ENCODE peak calls at places on chromosomes 5 and 9, in seven cellular contexts. F is AG10803, C is astrocyte of the spinal cord, Y is adrenal gland, I is GM12864, L is Peyer's patch, X is ovary. H is an unnamed sample.

GRCh38 chr5:6766558-6767191 is 53.4 kb downstream of the TENT4A start:
- DNase-seq in F (peak), C (peak), Y (peak), I (no peak), L (peak), X (no peak), H (peak)

GRCh38 chr5:92147792-92148191 is 764.7 kb upstream of the ARRDC3 start:
- DNase-seq in F (no peak), C (no peak), Y (no peak), I (no peak), L (no peak), X (no peak), H (no peak)

GRCh38 chr5:177491429-177491945 is 5.9 kb downstream of the PDLIM7 start:
- DNase-seq in F (no peak), C (peak), Y (no peak), I (no peak), L (no peak), X (peak), H (peak)

GRCh38 chr9:131999692-132000551 is 79.7 kb downstream of the MED27 start:
- DNase-seq in F (peak), C (peak), Y (no peak), I (peak), L (no peak), X (no peak), H (peak)

GRCh38 chr5:128538249-128539037 is 398 bp upstream of the FBN2 start:
- DNase-seq in F (peak), C (peak), Y (peak), I (no peak), L (peak), X (peak), H (peak)

GRCh38 chr5:160175438-160176218 is 53.7 kb upstream of the FABP6 start:
- DNase-seq in F (peak), C (peak), Y (peak), I (no peak), L (peak), X (peak), H (peak)

GRCh38 chr9:8627944-8628679 is 828.5 kb upstream of the DMAC1 start:
- DNase-seq in F (no peak), C (peak), Y (no peak), I (no peak), L (no peak), X (no peak), H (peak)

GRCh38 chr9:37033141-37033540 is 927 bp downstream of the PAX5 start:
- DNase-seq in F (no peak), C (no peak), Y (no peak), I (no peak), L (no peak), X (no peak), H (no peak)

GRCh38 chr5:157247267-157247666 is 18.7 kb upstream of the CYFIP2 start:
- DNase-seq in F (no peak), C (no peak), Y (no peak), I (no peak), L (no peak), X (no peak), H (no peak)

GRCh38 chr5:95850391-95850894 is 27.9 kb upstream of the GLRX start:
- DNase-seq in F (peak), C (no peak), Y (peak), I (no peak), L (no peak), X (no peak), H (no peak)

GRCh38 chr5:60148356-60148755 is 254.8 kb upstream of the PDE4D start:
- DNase-seq in F (peak), C (peak), Y (no peak), I (no peak), L (no peak), X (no peak), H (peak)

GRCh38 chr9:86407022-86407421 is 52.8 kb upstream of the TUT7 start:
- DNase-seq in F (peak), C (peak), Y (peak), I (no peak), L (no peak), X (no peak), H (peak)

GRCh38 chr9:86408121-86408520 is 53.9 kb upstream of the TUT7 start:
- DNase-seq in F (peak), C (peak), Y (no peak), I (no peak), L (no peak), X (no peak), H (peak)

GRCh38 chr9:86406366-86406765 is 52.2 kb upstream of the TUT7 start:
- DNase-seq in F (peak), C (peak), Y (peak), I (no peak), L (no peak), X (no peak), H (peak)

GRCh38 chr9:86405086-86405491 is 50.9 kb upstream of the TUT7 start:
- DNase-seq in F (no peak), C (no peak), Y (no peak), I (no peak), L (no peak), X (no peak), H (no peak)

DNA sequence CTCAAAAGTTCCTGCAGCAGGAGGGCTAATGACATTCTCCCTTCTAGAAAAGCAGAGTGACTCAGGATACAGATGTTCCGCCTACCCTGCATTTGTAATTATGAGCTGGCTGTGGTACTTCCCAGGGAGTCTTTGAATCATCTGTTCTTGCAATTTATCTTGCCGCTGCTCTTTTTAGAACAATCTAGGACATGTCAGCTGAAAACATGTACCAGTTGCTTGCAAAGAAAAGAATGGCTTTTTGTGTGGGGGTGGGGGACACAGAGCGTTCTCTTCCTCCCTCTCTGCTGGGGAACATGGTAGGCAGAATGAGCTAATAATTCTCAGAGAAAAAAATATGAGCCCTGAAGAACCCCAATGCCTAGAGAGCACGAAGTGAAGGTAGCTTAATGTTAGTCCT is 51.7 kb upstream of the TUT7 start:
- DNase-seq in F (peak), C (peak), Y (peak), I (no peak), L (no peak), X (no peak), H (peak)
- H3K4me3 ChIP-seq in F (peak), C (no peak), Y (no peak), I (no peak), L (no peak), X (no peak), H (peak)

GRCh38 chr9:16708638-16709435 is 161.6 kb downstream of the BNC2 start:
- DNase-seq in F (no peak), C (peak), Y (no peak), I (no peak), L (no peak), X (no peak), H (no peak)
- TF ChIP-seq CTCF in F (no peak), C (no peak), Y (no peak), I (no peak), L (no peak), X (no peak), H (no peak)

DNA sequence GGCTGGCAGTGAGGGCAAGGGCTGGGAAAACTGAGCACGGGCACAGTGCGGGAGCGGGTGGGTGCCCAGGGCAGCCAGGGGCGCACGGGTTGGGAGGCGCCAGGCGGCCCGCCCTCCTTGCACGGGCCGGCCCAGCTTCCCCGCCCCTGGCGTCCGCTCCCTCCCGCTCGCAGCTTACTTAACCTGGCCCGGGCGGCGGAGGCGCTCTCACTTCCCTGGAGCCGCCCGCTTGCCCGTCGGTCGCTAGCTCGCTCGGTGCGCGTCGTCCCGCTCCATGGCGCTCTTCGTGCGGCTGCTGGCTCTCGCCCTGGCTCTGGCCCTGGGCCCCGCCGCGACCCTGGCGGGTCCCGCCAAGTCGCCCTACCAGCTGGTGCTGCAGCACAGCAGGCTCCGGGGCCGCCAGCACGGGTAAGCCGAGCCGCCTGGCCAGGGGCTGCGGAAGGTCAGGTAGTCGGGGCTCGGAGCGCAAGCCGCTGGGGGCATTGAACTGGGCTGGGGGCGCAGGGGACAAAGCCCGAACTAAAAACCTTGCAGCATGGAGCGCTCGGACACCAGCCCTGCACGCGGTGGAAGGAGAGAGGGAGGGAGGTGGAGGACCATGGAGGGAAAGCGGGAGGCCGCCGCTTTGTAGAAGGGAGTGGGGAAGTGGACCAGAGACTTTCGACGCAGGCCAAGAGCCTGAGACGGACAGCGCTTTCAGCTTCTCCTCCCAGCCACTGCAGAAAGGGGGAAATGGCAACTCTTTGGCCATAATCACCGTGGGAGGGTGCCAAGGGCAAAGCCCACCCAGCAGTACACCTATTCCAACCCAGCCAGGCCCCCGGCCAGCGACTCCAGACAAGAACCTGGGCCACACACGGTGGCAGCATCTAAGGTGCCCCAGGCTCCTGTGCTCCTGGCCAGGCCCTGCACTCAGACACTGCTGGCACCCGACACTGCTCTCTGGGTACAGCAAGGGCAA is at the start of gene TGFBI:
- DNase-seq in F (peak), C (peak), Y (peak), I (no peak), L (peak), X (peak), H (peak)
- H3K4me3 ChIP-seq in F (peak), C (peak), Y (peak), I (no peak), L (peak), X (peak), H (peak)

DNA sequence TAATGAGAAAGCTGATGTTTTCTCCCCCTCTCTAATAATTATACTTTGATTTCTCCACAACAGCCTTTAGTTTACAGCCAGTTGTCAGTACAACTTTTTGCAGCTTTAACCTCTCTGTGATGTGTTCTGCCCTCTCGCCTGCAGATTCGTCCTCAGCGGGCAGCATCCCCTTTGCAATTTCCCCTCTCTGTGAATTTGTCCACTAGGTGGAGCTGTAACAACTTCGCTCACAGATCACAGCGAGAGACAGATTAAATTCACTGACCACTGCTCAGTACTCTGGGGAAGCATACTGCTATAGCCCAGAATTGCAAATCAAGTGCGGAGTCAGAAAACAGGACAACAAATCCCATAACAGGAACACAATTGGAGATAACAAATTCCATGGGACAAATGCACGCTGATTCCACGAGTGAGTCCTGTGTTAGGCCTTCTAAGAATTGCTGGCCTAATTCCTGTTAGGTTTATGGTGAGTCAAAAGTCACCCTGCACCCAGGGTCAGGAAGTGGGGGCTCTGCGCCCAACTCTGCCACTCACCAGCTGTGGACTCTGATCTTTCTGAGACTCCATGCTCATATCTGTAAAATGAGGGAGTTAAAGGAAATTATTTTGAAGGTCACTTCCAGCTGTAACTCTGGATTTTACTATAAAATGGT is 2124.9 kb downstream of the MAT2B start:
- DNase-seq in F (peak), C (peak), Y (peak), I (no peak), L (no peak), X (peak), H (peak)
- TF ChIP-seq CTCF in F (peak), C (peak), Y (peak), I (peak), L (peak), X (peak), H (peak)

DNA sequence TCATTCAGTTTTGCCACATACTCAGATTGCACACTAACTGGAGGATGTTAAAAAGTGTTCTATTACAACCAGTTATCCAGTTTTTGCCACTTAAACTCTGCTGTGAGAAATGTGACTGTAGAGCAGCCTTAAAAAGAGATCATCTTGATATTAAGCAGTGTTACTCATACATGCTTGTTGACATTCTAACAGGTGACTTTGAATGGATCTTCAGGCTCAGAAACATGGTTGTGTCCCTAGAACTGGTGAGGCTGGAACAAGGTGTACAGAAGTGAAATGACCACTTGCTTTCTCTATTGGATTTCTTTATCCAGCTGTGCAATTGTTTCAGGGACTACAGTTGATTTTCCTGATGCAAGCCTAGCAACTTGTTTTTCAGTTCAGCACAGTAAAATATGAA is 166.1 kb upstream of the CCDC152 start:
- DNase-seq in F (no peak), C (no peak), Y (no peak), I (no peak), L (no peak), X (no peak), H (no peak)
- H3K4me3 ChIP-seq in F (no peak), C (no peak), Y (no peak), I (no peak), L (no peak), X (no peak), H (no peak)

DNA sequence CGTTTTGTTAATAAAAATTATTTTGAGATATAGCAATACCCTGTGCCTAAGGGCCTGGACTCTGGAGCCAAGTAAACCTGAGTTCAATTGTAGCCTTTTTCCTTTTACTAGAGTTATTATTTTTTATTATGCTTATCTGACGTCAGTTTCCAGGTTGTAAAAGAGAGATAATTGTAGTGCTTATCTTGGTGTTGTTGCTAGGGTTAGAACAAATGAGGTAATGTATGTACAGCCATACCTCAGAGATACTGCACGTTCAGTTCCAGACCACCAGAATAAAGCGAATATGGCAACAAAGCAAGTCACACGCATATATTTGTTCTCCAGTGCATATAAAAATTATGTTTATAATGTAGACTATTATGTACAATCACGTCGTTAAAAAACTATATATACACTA is 215.0 kb downstream of the VPS13A start:
- DNase-seq in F (no peak), C (no peak), Y (no peak), I (no peak), L (no peak), X (no peak), H (no peak)
- TF ChIP-seq CTCF in F (no peak), C (no peak), Y (no peak), I (no peak), L (peak), X (no peak), H (no peak)

DNA sequence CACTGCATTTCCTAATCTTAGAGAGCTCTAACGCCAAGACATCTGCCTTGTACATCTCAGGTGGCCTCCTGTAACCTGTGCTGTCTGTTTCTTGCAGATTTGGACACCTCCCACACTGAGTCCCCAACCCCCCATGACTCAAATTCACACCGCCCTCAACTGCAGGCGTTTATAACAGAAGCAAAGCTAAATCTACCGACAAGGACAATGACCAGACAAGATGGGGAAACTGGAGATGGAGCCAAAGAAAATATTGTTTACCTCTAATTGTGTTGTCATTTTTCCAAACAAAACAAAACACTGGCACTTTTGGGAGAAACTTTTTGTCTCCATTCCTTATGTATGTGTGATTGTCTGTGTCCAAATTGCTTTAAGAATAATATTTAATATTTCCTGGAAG is 314.8 kb downstream of the ARHGEF28 start:
- DNase-seq in F (no peak), C (no peak), Y (no peak), I (no peak), L (no peak), X (no peak), H (no peak)
- H3K4me3 ChIP-seq in F (no peak), C (no peak), Y (no peak), I (no peak), L (no peak), X (no peak), H (no peak)

DNA sequence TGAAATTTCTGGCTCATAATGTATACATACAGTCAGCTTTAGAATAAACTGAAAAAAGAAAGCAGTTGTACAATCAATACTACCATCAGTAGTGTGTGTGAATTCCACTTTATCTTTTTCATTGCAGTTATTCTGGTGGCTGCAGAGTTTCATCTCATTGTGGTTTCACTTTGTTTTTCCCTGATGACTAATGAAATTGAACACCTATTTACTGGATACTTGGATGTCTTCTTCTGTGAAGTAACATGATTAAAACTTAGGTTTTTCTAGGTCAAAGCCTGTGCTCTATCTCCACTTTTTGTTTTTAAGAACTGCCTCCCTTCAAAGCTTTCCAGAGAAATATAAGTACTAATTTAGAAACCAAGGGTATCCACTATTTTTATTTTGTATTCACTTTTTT is 174.3 kb downstream of the TRPM3 start:
- DNase-seq in F (peak), C (peak), Y (no peak), I (no peak), L (no peak), X (no peak), H (peak)
- TF ChIP-seq CTCF in F (no peak), C (no peak), Y (no peak), I (no peak), L (no peak), X (no peak), H (no peak)

GRCh38 chr5:35861718-35862117 is 5.0 kb downstream of the IL7R start:
- DNase-seq in F (peak), C (no peak), Y (no peak), I (no peak), L (no peak), X (no peak), H (no peak)

GRCh38 chr5:35857004-35857345 is 284 bp downstream of the IL7R start:
- DNase-seq in F (peak), C (peak), Y (no peak), I (no peak), L (no peak), X (no peak), H (no peak)

GRCh38 chr5:35857606-35858205 is 1.0 kb downstream of the IL7R start:
- DNase-seq in F (peak), C (peak), Y (no peak), I (no peak), L (no peak), X (no peak), H (peak)

GRCh38 chr5:35860686-35861085 is 4.0 kb downstream of the IL7R start:
- DNase-seq in F (peak), C (no peak), Y (no peak), I (no peak), L (no peak), X (no peak), H (no peak)

DNA sequence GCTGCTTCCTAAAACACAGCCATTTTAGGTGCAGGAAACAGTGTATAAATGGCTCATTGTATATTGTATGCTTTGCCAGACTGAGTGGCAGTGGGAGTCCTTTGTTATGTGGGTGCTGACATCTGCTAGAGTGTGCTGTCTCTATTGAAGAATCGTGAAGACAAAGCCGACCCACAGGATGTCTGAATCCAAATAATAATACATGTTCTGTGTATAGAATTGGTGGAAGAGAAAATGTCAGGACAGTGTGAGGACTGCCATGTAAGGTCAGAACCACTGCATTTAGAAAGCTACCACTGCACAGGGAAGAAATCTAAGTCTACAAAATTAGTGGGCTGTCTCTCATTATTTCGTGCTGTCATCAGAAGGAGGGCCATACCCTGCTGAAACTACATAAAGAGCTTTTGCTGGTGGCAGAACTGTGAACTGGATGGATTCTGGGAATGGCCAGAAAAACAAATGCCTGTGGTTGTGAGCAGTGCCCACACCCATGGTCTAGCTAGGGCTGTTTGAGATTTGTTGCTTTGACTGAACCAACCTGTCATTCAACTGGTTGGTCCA is 2.5 kb downstream of the IL7R start:
- DNase-seq in F (peak), C (peak), Y (no peak), I (no peak), L (no peak), X (no peak), H (peak)
- H3K4me3 ChIP-seq in F (no peak), C (no peak), Y (no peak), I (no peak), L (peak), X (no peak), H (no peak)

GRCh38 chr5:61931236-61931635 is 374.8 kb upstream of the KIF2A start:
- DNase-seq in F (no peak), C (no peak), Y (no peak), I (no peak), L (no peak), X (no peak), H (peak)

GRCh38 chr5:61933787-61934626 is 372.0 kb upstream of the KIF2A start:
- DNase-seq in F (peak), C (peak), Y (peak), I (peak), L (no peak), X (peak), H (peak)
- TF ChIP-seq CTCF in F (peak), C (peak), Y (peak), I (peak), L (peak), X (peak), H (peak)